ENCODE peak calls at places on chromosomes 2 and 18, in five cellular contexts. N, R, C, Y and L are unnamed samples.

GRCh38 chr2:24231461-24231881 is 56.6 kb downstream of the FAM228A start:
- DNase-seq in N (no peak), C (peak; percentile 68), Y (peak; percentile 7), R (no peak), L (peak; percentile 54)

GRCh38 chr2:211745295-211746097 is 793.1 kb downstream of the ERBB4 start:
- DNase-seq in C (peak; percentile 53), Y (peak; percentile 48), R (peak; percentile 49), N (peak; percentile 64), L (no peak)

GRCh38 chr18:62420513-62421209 is 95.6 kb downstream of the TNFRSF11A start:
- DNase-seq in C (peak; percentile 74), Y (peak; percentile 41), R (no peak), N (no peak), L (no peak)

GRCh38 chr2:207502799-207503198 is 27.0 kb upstream of the CREB1 start:
- DNase-seq in R (no peak), Y (no peak), N (no peak), C (no peak), L (no peak)

GRCh38 chr2:43040084-43040854 is 186.1 kb downstream of the ZFP36L2 start:
- DNase-seq in Y (no peak), R (no peak), C (no peak), N (no peak), L (no peak)

GRCh38 chr2:2054363-2054882 is 276.7 kb downstream of the MYT1L start:
- DNase-seq in R (no peak), N (no peak), C (no peak), Y (no peak), L (no peak)

GRCh38 chr2:121648611-121649401 is 456 bp downstream of the CLASP1 start:
- DNase-seq in N (peak; percentile 32), C (peak; percentile 73), R (peak; percentile 34), Y (peak; percentile 29), L (peak; percentile 46)

GRCh38 chr2:16204251-16204650 is 263.9 kb downstream of the MYCN start:
- DNase-seq in C (no peak), N (no peak), Y (no peak), R (no peak), L (no peak)

GRCh38 chr2:18623782-18624181 is 34.4 kb upstream of the NT5C1B start:
- DNase-seq in Y (peak; percentile 48), N (no peak), R (no peak), C (peak; percentile 71), L (no peak)

GRCh38 chr2:44291281-44292248 is 16.3 kb downstream of the SLC3A1 start:
- DNase-seq in N (no peak), R (peak; percentile 19), C (peak; percentile 95), Y (peak; percentile 63), L (peak; percentile 20)

GRCh38 chr2:169900686-169901085 is 73.4 kb downstream of the UBR3 start:
- DNase-seq in C (peak; percentile 80), N (no peak), R (peak; percentile 5), Y (no peak), L (no peak)

GRCh38 chr2:39938035-39938835 is 159.2 kb upstream of the THUMPD2 start:
- DNase-seq in Y (peak; percentile 67), R (peak; percentile 77), N (no peak), C (peak; percentile 99), L (no peak)